ENCODE peak calls at places on chromosomes 6 and 20, in ten cellular contexts. D is HS-5; E is glutamatergic neuron; I is EL; Y is body of pancreas; Z is activated CD4-positive, alpha-beta T cell treated with anti-CD3 and anti-CD28 coated beads, Interleukin-2, amount 10 ng/mL, durations not matched to agents 7 days and 5 days; Q is psoas muscle; B is ecto neural progenitor cell; F is NCI-H69; G is D341Med. P is an unnamed sample.

GRCh38 chr6:38110407-38111025 is 291.0 kb downstream of the ZFAND3 start:
- DNase-seq in G (peak), B (no peak), Z (no peak), Q (peak), Y (peak), E (no peak), I (no peak), D (no peak), F (peak), P (no peak)

GRCh38 chr6:149332602-149333311 is 15.2 kb downstream of the TAB2 start:
- DNase-seq in Q (no peak), Z (no peak), Y (no peak), F (peak), E (no peak), I (no peak), B (no peak), D (no peak), G (no peak), P (no peak)

GRCh38 chr6:129672883-129673631 is 36.9 kb downstream of the ARHGAP18 start:
- DNase-seq in F (peak), Z (peak), D (peak), G (no peak), Q (no peak), B (no peak), E (no peak), I (peak), Y (no peak), P (peak)

GRCh38 chr6:169579712-169580111 is 122.1 kb downstream of the WDR27 start:
- DNase-seq in Q (no peak), I (no peak), G (no peak), Y (no peak), B (no peak), Z (no peak), E (no peak), F (no peak), D (no peak), P (no peak)

GRCh38 chr6:165925474-165926156 is 242.0 kb downstream of the TBXT start:
- DNase-seq in E (no peak), D (no peak), Q (no peak), G (no peak), I (no peak), Y (no peak), F (no peak), Z (no peak), B (no peak), P (no peak)

GRCh38 chr6:7865811-7866210 is 44.8 kb downstream of the TXNDC5 start:
- DNase-seq in Q (no peak), E (no peak), G (no peak), I (no peak), F (no peak), Z (no peak), D (no peak), Y (no peak), B (no peak), P (no peak)

GRCh38 chr6:8539446-8539845 is 104.1 kb upstream of the SLC35B3 start:
- DNase-seq in Z (no peak), F (peak), I (peak), D (no peak), G (no peak), E (no peak), Y (no peak), Q (no peak), B (no peak), P (peak)

GRCh38 chr6:4358414-4359107 is 223.2 kb upstream of the ECI2 start:
- DNase-seq in B (peak), E (no peak), F (peak), Q (peak), I (peak), D (peak), Y (peak), Z (no peak), G (no peak), P (peak)

GRCh38 chr6:160735523-160735922 is 33.5 kb downstream of the PLG start:
- DNase-seq in B (no peak), D (no peak), Z (no peak), G (no peak), Q (no peak), Y (no peak), I (no peak), F (no peak), E (no peak), P (no peak)

GRCh38 chr20:33664762-33665144 is 2.0 kb upstream of the ACTL10 start:
- DNase-seq in D (no peak), Y (no peak), G (peak), Q (no peak), Z (no peak), F (no peak), I (no peak), B (no peak), E (no peak), P (no peak)

GRCh38 chr6:111709615-111710398 is 104.1 kb upstream of the TRAF3IP2 start:
- DNase-seq in Y (peak), Z (peak), Q (peak), I (peak), E (peak), B (peak), G (peak), D (peak), F (peak), P (peak)

GRCh38 chr6:40997256-40997957 is 41.6 kb downstream of the UNC5CL start:
- DNase-seq in G (no peak), I (peak), F (peak), B (peak), Q (no peak), D (peak), Z (no peak), Y (peak), E (no peak), P (peak)

GRCh38 chr6:51429042-51429712 is 610.5 kb downstream of the TFAP2B start:
- DNase-seq in Q (no peak), E (no peak), F (no peak), I (no peak), B (peak), Y (no peak), G (no peak), D (no peak), Z (no peak), P (no peak)

GRCh38 chr6:164109770-164110140 is 695.2 kb downstream of the QKI start:
- DNase-seq in B (no peak), E (no peak), Q (peak), Z (no peak), Y (peak), I (peak), G (peak), F (peak), D (no peak), P (peak)

GRCh38 chr6:6803180-6803978 is 214.9 kb downstream of the LY86 start:
- DNase-seq in B (no peak), F (no peak), Q (no peak), Y (no peak), E (no peak), Z (peak), I (no peak), G (no peak), D (no peak), P (no peak)

GRCh38 chr6:144149894-144150672 is at the start of gene STX11:
- DNase-seq in E (peak), B (peak), I (peak), G (peak), D (no peak), F (peak), Y (peak), Z (peak), Q (peak), P (peak)

P was measured in dermis blood vessel endothelial cell.